ENCODE peak calls at places on chromosomes 12 and 14, in four cellular contexts. O is thyroid gland, Q is prostate gland, C is breast epithelium. F is an unnamed sample.

GRCh38 chr12:6772331-6772695 is at the start of gene LAG3:
- DNase-seq in C (no peak), Q (no peak), O (no peak), F (no peak)

GRCh38 chr12:57210461-57210860 is 6.1 kb upstream of the NXPH4 start:
- DNase-seq in C (no peak), Q (no peak), O (no peak), F (no peak)

GRCh38 chr12:75724913-75725312 is 213.5 kb upstream of the KRR1 start:
- DNase-seq in C (no peak), O (peak; percentile 35), Q (no peak), F (no peak)

GRCh38 chr14:92589213-92589852 is 75.8 kb downstream of the RIN3 start:
- DNase-seq in O (no peak), Q (peak; percentile 22), C (no peak), F (no peak)

GRCh38 chr14:36449903-36450302 is 70.1 kb downstream of the NKX2-1 start:
- DNase-seq in C (no peak), O (no peak), Q (no peak), F (no peak)

GRCh38 chr12:54038260-54038759 is 5.5 kb downstream of the HOXC5 start:
- DNase-seq in O (no peak), C (no peak), Q (no peak), F (no peak)

GRCh38 chr12:54853933-54854538 is at the start of gene MUCL1:
- DNase-seq in C (peak; percentile 18), Q (peak; percentile 40), O (peak; percentile 24), F (peak; percentile 9)

GRCh38 chr12:94872671-94873367 is 130.7 kb downstream of the NDUFA12 start:
- DNase-seq in O (peak; percentile 46), C (no peak), Q (peak; percentile 40), F (no peak)

GRCh38 chr14:65408113-65408512 is 4.4 kb upstream of the FUT8 start:
- DNase-seq in O (no peak), C (no peak), Q (no peak), F (no peak)

GRCh38 chr14:31449971-31450610 is 7.2 kb downstream of the DTD2 start:
- DNase-seq in Q (no peak), O (no peak), C (no peak), F (no peak)

GRCh38 chr12:57416039-57416996 is 14.5 kb downstream of the R3HDM2 start:
- DNase-seq in C (no peak), Q (no peak), O (peak; percentile 14), F (peak; percentile 38)

GRCh38 chr12:24047345-24047744 is 97.9 kb upstream of the SOX5 start:
- DNase-seq in C (no peak), Q (no peak), O (no peak), F (no peak)

GRCh38 chr14:55005071-55005470 is 21.8 kb downstream of the WDHD1 start:
- DNase-seq in Q (no peak), C (no peak), O (no peak), F (no peak)

GRCh38 chr12:97751704-97752103 is 289.1 kb downstream of the RMST start:
- DNase-seq in O (no peak), C (no peak), Q (peak; percentile 16), F (no peak)

GRCh38 chr12:59517522-59517921 is 78.3 kb upstream of the SLC16A7 start:
- DNase-seq in O (no peak), C (no peak), Q (no peak), F (no peak)

GRCh38 chr12:109098142-109098652 is 800 bp downstream of the UNG start:
- DNase-seq in Q (no peak), C (no peak), O (peak; percentile 83), F (peak; percentile 27)

GRCh38 chr14:22822619-22823551 is 6.8 kb upstream of the MRPL52 start:
- DNase-seq in O (peak; percentile 73), Q (peak; percentile 62), C (peak; percentile 64), F (peak; percentile 48)

GRCh38 chr14:67987596-67987995 is 168.0 kb downstream of the RAD51B start:
- DNase-seq in O (no peak), C (peak; percentile 45), Q (no peak), F (peak; percentile 5)

GRCh38 chr14:100719976-100720520 is 6.6 kb upstream of the DLK1 start:
- DNase-seq in O (no peak), Q (no peak), C (no peak), F (no peak)

GRCh38 chr12:48813464-48814312 is 4.6 kb upstream of the CACNB3 start:
- DNase-seq in Q (no peak), C (no peak), O (peak; percentile 18), F (no peak)
- TF ChIP-seq POLR2A in Q (no peak), C (no peak), O (no peak), F (no peak)

GRCh38 chr12:46445551-46446235 is 73.1 kb upstream of the SLC38A2 start:
- DNase-seq in Q (no peak), C (no peak), O (no peak), F (no peak)
- TF ChIP-seq POLR2A in Q (no peak), C (no peak), O (no peak), F (no peak)

DNA sequence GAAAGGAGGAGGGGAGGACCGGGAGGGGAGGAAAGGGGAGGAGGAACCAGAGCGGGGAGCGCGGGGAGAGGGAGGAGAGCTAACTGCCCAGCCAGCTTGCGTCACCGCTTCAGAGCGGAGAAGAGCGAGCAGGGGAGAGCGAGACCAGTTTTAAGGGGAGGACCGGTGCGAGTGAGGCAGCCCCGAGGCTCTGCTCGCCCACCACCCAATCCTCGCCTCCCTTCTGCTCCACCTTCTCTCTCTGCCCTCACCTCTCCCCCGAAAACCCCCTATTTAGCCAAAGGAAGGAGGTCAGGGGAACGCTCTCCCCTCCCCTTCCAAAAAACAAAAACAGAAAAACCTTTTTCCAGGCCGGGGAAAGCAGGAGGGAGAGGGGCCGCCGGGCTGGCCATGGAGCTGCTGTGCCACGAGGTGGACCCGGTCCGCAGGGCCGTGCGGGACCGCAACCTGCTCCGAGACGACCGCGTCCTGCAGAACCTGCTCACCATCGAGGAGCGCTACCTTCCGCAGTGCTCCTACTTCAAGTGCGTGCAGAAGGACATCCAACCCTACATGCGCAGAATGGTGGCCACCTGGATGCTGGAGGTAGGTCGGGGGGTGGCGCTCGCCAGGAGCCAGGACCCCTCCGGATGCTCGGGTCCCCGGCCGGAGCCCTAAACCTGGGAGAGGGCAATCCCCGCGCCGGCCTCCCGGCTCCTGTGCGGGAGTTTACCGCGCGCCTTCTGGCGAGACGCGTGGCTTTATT is at the start of gene CCND2:
- DNase-seq in O (peak; percentile 93), Q (peak; percentile 74), C (peak; percentile 86), F (peak; percentile 27)
- TF ChIP-seq POLR2A in O (peak; percentile 87), Q (peak; percentile 88), C (peak; percentile 84), F (no peak)

GRCh38 chr14:63543000-63543825 is at the start of gene PPP2R5E:
- DNase-seq in O (peak; percentile 99), C (peak; percentile 99), Q (peak; percentile 99), F (peak; percentile 90)
- TF ChIP-seq POLR2A in O (no peak), C (peak; percentile 61), Q (peak; percentile 63), F (peak; percentile 56)

GRCh38 chr12:118371354-118372282 is 1.1 kb downstream of the TAOK3 start:
- DNase-seq in O (peak; percentile 46), C (no peak), Q (peak; percentile 27), F (no peak)

GRCh38 chr12:118373628-118374027 is 921 bp upstream of the TAOK3 start:
- DNase-seq in O (no peak), Q (no peak), C (no peak), F (no peak)

GRCh38 chr12:118374126-118374725 is 1.5 kb upstream of the TAOK3 start:
- DNase-seq in O (no peak), C (no peak), Q (no peak), F (no peak)

GRCh38 chr12:118374909-118375308 is 1.4 kb upstream of the SUDS3 start:
- DNase-seq in O (no peak), C (no peak), Q (no peak), F (no peak)

GRCh38 chr12:118372541-118373495 is at the start of gene TAOK3:
- DNase-seq in Q (peak; percentile 99), C (peak; percentile 99), O (peak; percentile 99), F (peak; percentile 86)
- TF ChIP-seq POLR2A in Q (peak; percentile 83), C (peak; percentile 83), O (peak; percentile 60), F (peak; percentile 79)

GRCh38 chr12:48451372-48451771 is 21.0 kb upstream of the ANP32D start:
- DNase-seq in C (no peak), Q (no peak), O (no peak), F (no peak)
- TF ChIP-seq POLR2A in C (no peak), Q (no peak), O (no peak), F (no peak)

DNA sequence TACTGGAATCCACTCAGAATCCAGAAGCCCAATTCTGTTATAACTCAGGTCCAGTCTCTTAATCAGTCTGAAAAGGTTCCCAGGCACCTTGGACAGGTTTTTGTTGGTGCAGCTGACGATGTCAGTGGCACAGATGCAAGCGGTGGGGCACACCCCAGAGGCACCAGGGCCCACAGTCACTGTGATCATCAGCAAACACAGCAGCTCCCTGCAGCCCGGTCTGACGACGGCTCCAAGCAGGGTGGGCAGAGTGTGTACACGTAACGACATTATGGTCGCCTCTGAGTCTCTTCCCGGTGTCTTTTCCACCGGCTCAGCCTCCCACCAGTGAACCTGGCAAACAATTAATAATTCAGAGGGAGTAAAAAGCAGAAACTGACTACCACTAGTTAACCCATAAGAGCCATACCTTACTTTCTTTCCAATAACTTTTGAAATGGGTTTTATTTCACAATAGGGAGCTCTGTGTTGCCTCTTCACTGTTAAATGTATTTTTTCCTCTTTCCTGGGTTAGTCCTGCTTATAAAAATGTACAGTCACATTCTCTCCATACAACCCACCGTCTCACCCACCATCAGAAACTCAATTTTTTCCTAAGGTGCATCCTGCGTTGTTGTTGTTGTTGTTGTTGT is 572 bp upstream of the PCED1B start:
- DNase-seq in O (peak; percentile 28), C (peak; percentile 62), Q (peak; percentile 35), F (peak; percentile 31)
- TF ChIP-seq POLR2A in O (no peak), C (no peak), Q (peak; percentile 50), F (no peak)

DNA sequence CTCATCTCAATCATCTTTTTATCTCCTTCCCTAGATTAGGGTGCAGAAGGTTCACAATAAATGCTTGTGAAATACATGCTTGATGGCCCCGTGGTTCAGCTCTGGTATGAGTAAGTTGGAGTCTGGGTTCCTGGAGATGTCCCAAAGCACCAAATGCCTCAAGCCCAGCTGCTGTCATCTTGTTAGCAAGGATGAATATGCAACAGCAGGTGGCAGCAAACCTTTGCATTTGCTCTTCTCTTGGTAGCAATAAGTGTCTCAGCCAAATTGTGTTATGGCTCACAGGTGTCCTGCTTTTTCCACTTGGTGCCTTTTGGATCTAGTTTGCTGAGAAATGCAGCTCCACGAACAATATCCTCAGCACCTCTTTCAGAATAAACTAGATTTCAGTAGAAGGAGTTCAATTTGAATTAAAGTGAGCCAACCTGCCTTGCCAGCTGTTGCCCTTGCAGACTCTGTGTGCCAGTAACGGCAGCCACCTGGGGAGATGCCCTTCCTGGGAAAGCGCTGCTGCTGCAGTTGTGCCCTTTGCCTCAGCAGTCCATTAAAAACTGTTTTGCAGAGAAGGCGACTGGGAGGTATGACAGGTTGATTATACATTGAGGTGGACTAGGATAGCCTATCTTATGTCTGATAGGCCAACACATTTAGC is 417.3 kb downstream of the SNAPC1 start:
- DNase-seq in C (peak; percentile 35), O (peak; percentile 68), Q (peak; percentile 73), F (peak; percentile 7)
- TF ChIP-seq POLR2A in C (no peak), O (no peak), Q (no peak), F (no peak)

F was measured in H54.